ENCODE peak calls at places on chromosomes 4 and X, in nine cellular contexts. One of them, this sample, is unnamed.
A peak's percentile ranks its signal among the peaks of the same experiment; 100 is the strongest.

GRCh38 chr4:155966661-155967060 is 13.0 kb upstream of the CTSO start:
- DNase-seq in cardiac muscle cell: no peak
- DNase-seq in AG20443: no peak
- DNase-seq in activated naive CD8-positive, alpha-beta T cell treated with anti-CD3 and anti-CD28 coated beads, Interleukin-2, amount 50 U/mL, for 24 hours: no peak
- DNase-seq in NCI-H345: no peak
- DNase-seq in SHP77 treated with DMSO at 0.1 percent for 48 hours: no peak
- DNase-seq in substantia nigra: no peak
- DNase-seq in erythroblast: no peak
- DNase-seq in iris pigment epithelial cell: peak; percentile 17
- DNase-seq in this sample: no peak

GRCh38 chr4:89158884-89159503 is 47.7 kb downstream of the TIGD2 start:
- DNase-seq in cardiac muscle cell: peak; percentile 71
- DNase-seq in AG20443: peak; percentile 49
- DNase-seq in activated naive CD8-positive, alpha-beta T cell treated with anti-CD3 and anti-CD28 coated beads, Interleukin-2, amount 50 U/mL, for 24 hours: no peak
- DNase-seq in NCI-H345: peak; percentile 33
- DNase-seq in SHP77 treated with DMSO at 0.1 percent for 48 hours: peak; percentile 5
- DNase-seq in substantia nigra: no peak
- DNase-seq in erythroblast: peak; percentile 54
- DNase-seq in iris pigment epithelial cell: peak; percentile 45
- DNase-seq in this sample: no peak

GRCh38 chrX:106999002-106999975 is 723 bp downstream of the MORC4 start:
- DNase-seq in cardiac muscle cell: peak; percentile 64
- DNase-seq in AG20443: peak; percentile 52
- DNase-seq in activated naive CD8-positive, alpha-beta T cell treated with anti-CD3 and anti-CD28 coated beads, Interleukin-2, amount 50 U/mL, for 24 hours: peak; percentile 39
- DNase-seq in NCI-H345: peak; percentile 37
- DNase-seq in SHP77 treated with DMSO at 0.1 percent for 48 hours: peak; percentile 1
- DNase-seq in substantia nigra: peak; percentile 2
- DNase-seq in erythroblast: peak; percentile 50
- DNase-seq in iris pigment epithelial cell: peak; percentile 65
- DNase-seq in this sample: no peak

GRCh38 chr4:95248713-95249401 is 299.9 kb downstream of the UNC5C start:
- DNase-seq in cardiac muscle cell: no peak
- DNase-seq in AG20443: no peak
- DNase-seq in activated naive CD8-positive, alpha-beta T cell treated with anti-CD3 and anti-CD28 coated beads, Interleukin-2, amount 50 U/mL, for 24 hours: no peak
- DNase-seq in NCI-H345: no peak
- DNase-seq in SHP77 treated with DMSO at 0.1 percent for 48 hours: no peak
- DNase-seq in substantia nigra: no peak
- DNase-seq in erythroblast: peak; percentile 45
- DNase-seq in iris pigment epithelial cell: no peak
- DNase-seq in this sample: no peak

GRCh38 chrX:119251381-119251780 is 15.3 kb downstream of the PGRMC1 start:
- DNase-seq in cardiac muscle cell: no peak
- DNase-seq in AG20443: no peak
- DNase-seq in activated naive CD8-positive, alpha-beta T cell treated with anti-CD3 and anti-CD28 coated beads, Interleukin-2, amount 50 U/mL, for 24 hours: no peak
- DNase-seq in NCI-H345: no peak
- DNase-seq in SHP77 treated with DMSO at 0.1 percent for 48 hours: no peak
- DNase-seq in substantia nigra: no peak
- DNase-seq in erythroblast: no peak
- DNase-seq in iris pigment epithelial cell: no peak
- DNase-seq in this sample: no peak

GRCh38 chrX:130878350-130879341 is 24.4 kb downstream of the ENOX2 start:
- DNase-seq in cardiac muscle cell: peak; percentile 93
- DNase-seq in AG20443: peak; percentile 52
- DNase-seq in activated naive CD8-positive, alpha-beta T cell treated with anti-CD3 and anti-CD28 coated beads, Interleukin-2, amount 50 U/mL, for 24 hours: no peak
- DNase-seq in NCI-H345: no peak
- DNase-seq in SHP77 treated with DMSO at 0.1 percent for 48 hours: no peak
- DNase-seq in substantia nigra: peak; percentile 4
- DNase-seq in erythroblast: peak; percentile 0
- DNase-seq in iris pigment epithelial cell: peak; percentile 87
- DNase-seq in this sample: no peak

GRCh38 chr4:185912779-185913178 is 100.8 kb upstream of the SORBS2 start:
- DNase-seq in cardiac muscle cell: no peak
- DNase-seq in AG20443: no peak
- DNase-seq in activated naive CD8-positive, alpha-beta T cell treated with anti-CD3 and anti-CD28 coated beads, Interleukin-2, amount 50 U/mL, for 24 hours: no peak
- DNase-seq in NCI-H345: peak; percentile 62
- DNase-seq in SHP77 treated with DMSO at 0.1 percent for 48 hours: no peak
- DNase-seq in substantia nigra: no peak
- DNase-seq in erythroblast: no peak
- DNase-seq in iris pigment epithelial cell: peak; percentile 49
- DNase-seq in this sample: no peak

GRCh38 chrX:76076124-76076523 is 96.7 kb upstream of the PBDC1 start:
- DNase-seq in cardiac muscle cell: no peak
- DNase-seq in AG20443: no peak
- DNase-seq in activated naive CD8-positive, alpha-beta T cell treated with anti-CD3 and anti-CD28 coated beads, Interleukin-2, amount 50 U/mL, for 24 hours: no peak
- DNase-seq in NCI-H345: no peak
- DNase-seq in SHP77 treated with DMSO at 0.1 percent for 48 hours: no peak
- DNase-seq in substantia nigra: no peak
- DNase-seq in erythroblast: no peak
- DNase-seq in iris pigment epithelial cell: no peak
- DNase-seq in this sample: no peak

GRCh38 chrX:94751611-94752010 is 1077.6 kb downstream of the FAM133A start:
- DNase-seq in cardiac muscle cell: no peak
- DNase-seq in AG20443: no peak
- DNase-seq in activated naive CD8-positive, alpha-beta T cell treated with anti-CD3 and anti-CD28 coated beads, Interleukin-2, amount 50 U/mL, for 24 hours: no peak
- DNase-seq in NCI-H345: no peak
- DNase-seq in SHP77 treated with DMSO at 0.1 percent for 48 hours: no peak
- DNase-seq in substantia nigra: no peak
- DNase-seq in erythroblast: peak; percentile 0
- DNase-seq in iris pigment epithelial cell: no peak
- DNase-seq in this sample: no peak

GRCh38 chr4:16598241-16599224 is 299.9 kb downstream of the LDB2 start:
- DNase-seq in cardiac muscle cell: peak; percentile 37
- DNase-seq in AG20443: peak; percentile 55
- DNase-seq in activated naive CD8-positive, alpha-beta T cell treated with anti-CD3 and anti-CD28 coated beads, Interleukin-2, amount 50 U/mL, for 24 hours: no peak
- DNase-seq in NCI-H345: no peak
- DNase-seq in SHP77 treated with DMSO at 0.1 percent for 48 hours: no peak
- DNase-seq in substantia nigra: no peak
- DNase-seq in erythroblast: no peak
- DNase-seq in iris pigment epithelial cell: peak; percentile 35
- DNase-seq in this sample: no peak

GRCh38 chr4:165351359-165352130 is 24.1 kb downstream of the MSMO1 start:
- DNase-seq in cardiac muscle cell: no peak
- DNase-seq in AG20443: no peak
- DNase-seq in activated naive CD8-positive, alpha-beta T cell treated with anti-CD3 and anti-CD28 coated beads, Interleukin-2, amount 50 U/mL, for 24 hours: no peak
- DNase-seq in NCI-H345: no peak
- DNase-seq in SHP77 treated with DMSO at 0.1 percent for 48 hours: no peak
- DNase-seq in substantia nigra: no peak
- DNase-seq in erythroblast: no peak
- DNase-seq in iris pigment epithelial cell: no peak
- DNase-seq in this sample: no peak

GRCh38 chr4:129641179-129641578 is 545.2 kb downstream of the C4orf33 start:
- DNase-seq in cardiac muscle cell: peak; percentile 70
- DNase-seq in AG20443: peak; percentile 26
- DNase-seq in activated naive CD8-positive, alpha-beta T cell treated with anti-CD3 and anti-CD28 coated beads, Interleukin-2, amount 50 U/mL, for 24 hours: peak; percentile 40
- DNase-seq in NCI-H345: peak; percentile 27
- DNase-seq in SHP77 treated with DMSO at 0.1 percent for 48 hours: peak; percentile 43
- DNase-seq in substantia nigra: no peak
- DNase-seq in erythroblast: peak; percentile 60
- DNase-seq in iris pigment epithelial cell: peak; percentile 50
- DNase-seq in this sample: no peak

GRCh38 chrX:19616959-19617358 is 101.7 kb upstream of the MAP3K15 start:
- DNase-seq in cardiac muscle cell: peak; percentile 27
- DNase-seq in AG20443: peak; percentile 16
- DNase-seq in activated naive CD8-positive, alpha-beta T cell treated with anti-CD3 and anti-CD28 coated beads, Interleukin-2, amount 50 U/mL, for 24 hours: no peak
- DNase-seq in NCI-H345: no peak
- DNase-seq in SHP77 treated with DMSO at 0.1 percent for 48 hours: no peak
- DNase-seq in substantia nigra: no peak
- DNase-seq in erythroblast: no peak
- DNase-seq in iris pigment epithelial cell: no peak
- DNase-seq in this sample: no peak

GRCh38 chr4:185143596-185143969 is 517 bp downstream of the SLC25A4 start:
- DNase-seq in cardiac muscle cell: peak; percentile 14
- DNase-seq in AG20443: peak; percentile 53
- DNase-seq in activated naive CD8-positive, alpha-beta T cell treated with anti-CD3 and anti-CD28 coated beads, Interleukin-2, amount 50 U/mL, for 24 hours: peak; percentile 27
- DNase-seq in NCI-H345: peak; percentile 31
- DNase-seq in SHP77 treated with DMSO at 0.1 percent for 48 hours: no peak
- DNase-seq in substantia nigra: no peak
- DNase-seq in erythroblast: no peak
- DNase-seq in iris pigment epithelial cell: peak; percentile 28
- DNase-seq in this sample: no peak

GRCh38 chr4:169131556-169132208 is 121.6 kb upstream of the CBR4 start:
- DNase-seq in cardiac muscle cell: no peak
- DNase-seq in AG20443: no peak
- DNase-seq in activated naive CD8-positive, alpha-beta T cell treated with anti-CD3 and anti-CD28 coated beads, Interleukin-2, amount 50 U/mL, for 24 hours: no peak
- DNase-seq in NCI-H345: no peak
- DNase-seq in SHP77 treated with DMSO at 0.1 percent for 48 hours: no peak
- DNase-seq in substantia nigra: no peak
- DNase-seq in erythroblast: no peak
- DNase-seq in iris pigment epithelial cell: no peak
- DNase-seq in this sample: no peak

GRCh38 chr4:3416821-3417221 is 24.9 kb upstream of the HGFAC start:
- DNase-seq in cardiac muscle cell: no peak
- DNase-seq in AG20443: no peak
- DNase-seq in activated naive CD8-positive, alpha-beta T cell treated with anti-CD3 and anti-CD28 coated beads, Interleukin-2, amount 50 U/mL, for 24 hours: no peak
- DNase-seq in NCI-H345: no peak
- DNase-seq in SHP77 treated with DMSO at 0.1 percent for 48 hours: no peak
- DNase-seq in substantia nigra: no peak
- DNase-seq in erythroblast: no peak
- DNase-seq in iris pigment epithelial cell: no peak
- DNase-seq in this sample: no peak

GRCh38 chr4:181312066-181312465 is 931.1 kb upstream of the TENM3 start:
- DNase-seq in cardiac muscle cell: no peak
- DNase-seq in AG20443: no peak
- DNase-seq in activated naive CD8-positive, alpha-beta T cell treated with anti-CD3 and anti-CD28 coated beads, Interleukin-2, amount 50 U/mL, for 24 hours: no peak
- DNase-seq in NCI-H345: no peak
- DNase-seq in SHP77 treated with DMSO at 0.1 percent for 48 hours: no peak
- DNase-seq in substantia nigra: no peak
- DNase-seq in erythroblast: no peak
- DNase-seq in iris pigment epithelial cell: no peak
- DNase-seq in this sample: no peak

GRCh38 chr4:137468836-137469235 is 63.5 kb downstream of the PCDH18 start:
- DNase-seq in cardiac muscle cell: no peak
- DNase-seq in AG20443: no peak
- DNase-seq in activated naive CD8-positive, alpha-beta T cell treated with anti-CD3 and anti-CD28 coated beads, Interleukin-2, amount 50 U/mL, for 24 hours: no peak
- DNase-seq in NCI-H345: no peak
- DNase-seq in SHP77 treated with DMSO at 0.1 percent for 48 hours: no peak
- DNase-seq in substantia nigra: no peak
- DNase-seq in erythroblast: no peak
- DNase-seq in iris pigment epithelial cell: no peak
- DNase-seq in this sample: no peak

GRCh38 chrX:49977319-49978090 is 55.1 kb downstream of the CLCN5 start:
- DNase-seq in cardiac muscle cell: no peak
- DNase-seq in AG20443: no peak
- DNase-seq in activated naive CD8-positive, alpha-beta T cell treated with anti-CD3 and anti-CD28 coated beads, Interleukin-2, amount 50 U/mL, for 24 hours: no peak
- DNase-seq in NCI-H345: peak; percentile 37
- DNase-seq in SHP77 treated with DMSO at 0.1 percent for 48 hours: peak; percentile 6
- DNase-seq in substantia nigra: no peak
- DNase-seq in erythroblast: no peak
- DNase-seq in iris pigment epithelial cell: no peak
- DNase-seq in this sample: no peak

GRCh38 chrX:15320297-15320696 is 4.9 kb upstream of the ASB11 start:
- DNase-seq in cardiac muscle cell: no peak
- DNase-seq in AG20443: no peak
- DNase-seq in activated naive CD8-positive, alpha-beta T cell treated with anti-CD3 and anti-CD28 coated beads, Interleukin-2, amount 50 U/mL, for 24 hours: no peak
- DNase-seq in NCI-H345: no peak
- DNase-seq in SHP77 treated with DMSO at 0.1 percent for 48 hours: no peak
- DNase-seq in substantia nigra: no peak
- DNase-seq in erythroblast: no peak
- DNase-seq in iris pigment epithelial cell: no peak
- DNase-seq in this sample: no peak

GRCh38 chrX:125810856-125811255 is 355.2 kb downstream of the DCAF12L2 start:
- DNase-seq in cardiac muscle cell: no peak
- DNase-seq in AG20443: no peak
- DNase-seq in activated naive CD8-positive, alpha-beta T cell treated with anti-CD3 and anti-CD28 coated beads, Interleukin-2, amount 50 U/mL, for 24 hours: no peak
- DNase-seq in NCI-H345: no peak
- DNase-seq in SHP77 treated with DMSO at 0.1 percent for 48 hours: no peak
- DNase-seq in substantia nigra: no peak
- DNase-seq in erythroblast: no peak
- DNase-seq in iris pigment epithelial cell: no peak
- DNase-seq in this sample: no peak

GRCh38 chrX:50988649-50989048 is 78.1 kb downstream of the BMP15 start:
- DNase-seq in cardiac muscle cell: peak; percentile 46
- DNase-seq in AG20443: peak; percentile 22
- DNase-seq in activated naive CD8-positive, alpha-beta T cell treated with anti-CD3 and anti-CD28 coated beads, Interleukin-2, amount 50 U/mL, for 24 hours: peak; percentile 1
- DNase-seq in NCI-H345: no peak
- DNase-seq in SHP77 treated with DMSO at 0.1 percent for 48 hours: no peak
- DNase-seq in substantia nigra: no peak
- DNase-seq in erythroblast: peak; percentile 23
- DNase-seq in iris pigment epithelial cell: peak; percentile 41
- DNase-seq in this sample: no peak

GRCh38 chr4:148311493-148311892 is 130.7 kb downstream of the NR3C2 start:
- DNase-seq in cardiac muscle cell: no peak
- DNase-seq in AG20443: no peak
- DNase-seq in activated naive CD8-positive, alpha-beta T cell treated with anti-CD3 and anti-CD28 coated beads, Interleukin-2, amount 50 U/mL, for 24 hours: no peak
- DNase-seq in NCI-H345: no peak
- DNase-seq in SHP77 treated with DMSO at 0.1 percent for 48 hours: no peak
- DNase-seq in substantia nigra: no peak
- DNase-seq in erythroblast: no peak
- DNase-seq in iris pigment epithelial cell: no peak
- DNase-seq in this sample: no peak

This sample was measured in SIG-M5.